ENCODE peak calls at places on chromosomes 13 and 19, in four cellular contexts. O is PC-3, R is GM23338, Z is OCI-LY7. E is an unnamed sample.
A peak's percentile ranks its signal among the peaks of the same experiment; 100 is the strongest.

GRCh38 chr19:31408460-31409124 is 59.4 kb upstream of the TSHZ3 start:
- DNase-seq in R (no peak), Z (no peak), O (peak; percentile 36), E (peak; percentile 38)

GRCh38 chr13:99746857-99747710 is 224.5 kb downstream of the ZIC5 start:
- DNase-seq in O (no peak), R (peak; percentile 77), Z (no peak), E (no peak)

GRCh38 chr19:12346896-12347295 is 13.5 kb upstream of the ZNF563 start:
- DNase-seq in R (peak; percentile 3), O (no peak), Z (peak; percentile 60), E (no peak)

GRCh38 chr19:33845498-33845897 is 48.8 kb downstream of the KCTD15 start:
- DNase-seq in Z (no peak), R (no peak), O (no peak), E (no peak)

GRCh38 chr13:68736961-68737360 is 1370.7 kb upstream of the ATXN8OS start:
- DNase-seq in O (peak; percentile 31), Z (no peak), R (no peak), E (no peak)

GRCh38 chr13:38687246-38688229 is 661 bp downstream of the FREM2 start:
- DNase-seq in O (no peak), R (peak; percentile 69), Z (no peak), E (peak; percentile 53)

GRCh38 chr13:35621989-35622388 is 145.5 kb upstream of the MAB21L1 start:
- DNase-seq in Z (no peak), R (no peak), O (peak; percentile 31), E (no peak)

GRCh38 chr13:70203661-70204229 is 95.5 kb upstream of the KLHL1 start:
- DNase-seq in R (peak; percentile 45), O (peak; percentile 26), Z (peak; percentile 59), E (no peak)

GRCh38 chr13:94878721-94879120 is 166.4 kb upstream of the SOX21 start:
- DNase-seq in O (no peak), R (no peak), Z (no peak), E (no peak)

GRCh38 chr19:861756-862528 is 2.5 kb downstream of the CFD start:
- DNase-seq in Z (peak; percentile 93), R (peak; percentile 94), O (peak; percentile 41), E (peak; percentile 57)

GRCh38 chr19:43464089-43464775 is 1.2 kb downstream of the LYPD3 start:
- DNase-seq in O (no peak), R (no peak), Z (peak; percentile 66), E (peak; percentile 83)

GRCh38 chr13:73708393-73708985 is 425.7 kb downstream of the KLF12 start:
- DNase-seq in Z (peak; percentile 61), R (peak; percentile 83), O (peak; percentile 77), E (peak; percentile 80)

GRCh38 chr19:16019691-16020448 is 56.4 kb upstream of the TPM4 start:
- DNase-seq in R (no peak), Z (no peak), O (no peak), E (no peak)

GRCh38 chr19:5612891-5613290 is 9.7 kb downstream of the SAFB2 start:
- DNase-seq in R (no peak), O (no peak), Z (no peak), E (no peak)

GRCh38 chr19:10227215-10227971 is 3.7 kb downstream of the S1PR2 start:
- DNase-seq in Z (no peak), R (peak; percentile 61), O (no peak), E (no peak)

GRCh38 chr13:35987572-35988513 is 143.3 kb downstream of the DCLK1 start:
- DNase-seq in Z (no peak), O (no peak), R (peak; percentile 63), E (no peak)

GRCh38 chr13:42876270-42876714 is 94.9 kb downstream of the FAM216B start:
- DNase-seq in R (peak; percentile 90), Z (no peak), O (no peak), E (no peak)

GRCh38 chr19:51007488-51007887 is 6.1 kb upstream of the KLK8 start:
- DNase-seq in O (no peak), Z (no peak), R (no peak), E (no peak)

GRCh38 chr13:45331981-45332830 is 8.8 kb downstream of the TPT1 start:
- DNase-seq in O (peak; percentile 76), R (no peak), Z (no peak), E (no peak)

GRCh38 chr13:25181597-25181996 is 9.5 kb upstream of the AMER2 start:
- DNase-seq in R (no peak), Z (no peak), O (no peak), E (no peak)

GRCh38 chr13:95481051-95481775 is 71.3 kb upstream of the CLDN10 start:
- DNase-seq in R (no peak), Z (no peak), O (peak; percentile 51), E (no peak)

GRCh38 chr13:113629814-113630213 is 28.2 kb downstream of the ATP4B start:
- DNase-seq in R (no peak), O (no peak), Z (no peak), E (no peak)

GRCh38 chr13:99993660-99994455 is 12.3 kb downstream of the ZIC2 start:
- DNase-seq in O (no peak), Z (no peak), R (peak; percentile 31), E (no peak)

GRCh38 chr19:42514449-42514848 is 13.8 kb downstream of the CEACAM1 start:
- DNase-seq in Z (no peak), R (no peak), O (no peak), E (no peak)

GRCh38 chr13:74570046-74570445 is 435.8 kb upstream of the KLF12 start:
- DNase-seq in R (no peak), O (no peak), Z (no peak), E (no peak)

GRCh38 chr13:33258437-33259193 is 26.9 kb downstream of the STARD13 start:
- DNase-seq in Z (no peak), O (no peak), R (no peak), E (no peak)

DNA sequence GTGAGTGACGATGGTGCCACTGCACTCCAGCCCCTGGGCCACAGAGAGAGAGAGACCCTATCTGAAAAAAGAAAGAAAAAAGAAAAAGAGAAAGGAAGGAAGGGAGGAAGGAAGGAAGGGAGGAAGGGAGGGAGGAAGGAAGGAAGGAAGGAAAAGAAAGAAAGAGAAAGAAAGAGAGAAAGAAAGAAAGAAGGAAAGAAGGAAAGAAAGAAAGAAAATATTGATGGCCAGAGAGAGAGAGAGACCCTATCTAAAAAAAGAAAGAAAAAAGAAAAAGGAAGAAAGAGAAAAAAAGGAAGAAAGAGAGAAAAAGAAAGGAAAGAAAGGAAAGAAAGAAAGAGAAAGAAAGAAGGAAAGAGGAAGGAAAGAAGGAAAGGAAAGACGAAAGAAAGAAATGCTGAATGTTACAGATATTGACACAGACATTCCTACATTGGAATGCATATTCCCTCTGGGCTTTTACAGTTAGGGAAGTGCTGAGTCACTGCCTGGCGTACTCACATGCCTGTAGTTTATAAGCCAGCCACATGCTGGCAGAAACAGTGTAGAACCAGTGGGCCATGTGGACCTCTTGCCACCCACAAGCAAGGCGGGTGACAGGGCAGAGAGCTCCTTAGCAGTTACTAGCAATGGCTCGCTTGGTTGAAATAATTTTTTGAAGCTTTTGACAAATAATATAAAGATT is 34.6 kb upstream of the SLC46A3 start:
- DNase-seq in O (peak; percentile 92), R (peak; percentile 86), Z (no peak), E (peak; percentile 79)
- TF ChIP-seq EZH2phosphoT487 in O (no peak), R (no peak), Z (no peak), E (no peak)

GRCh38 chr13:66180806-66181205 is 1049.3 kb downstream of the PCDH9 start:
- DNase-seq in O (peak; percentile 9), Z (no peak), R (no peak), E (no peak)
- TF ChIP-seq EZH2phosphoT487 in O (no peak), Z (no peak), R (no peak), E (no peak)

GRCh38 chr13:30846844-30847243 is 59.2 kb upstream of the MEDAG start:
- DNase-seq in Z (no peak), O (no peak), R (no peak), E (no peak)

GRCh38 chr13:30843548-30843947 is 62.5 kb upstream of the MEDAG start:
- DNase-seq in Z (no peak), R (no peak), O (no peak), E (no peak)

GRCh38 chr13:30844548-30845296 is 61.3 kb upstream of the MEDAG start:
- DNase-seq in Z (no peak), O (no peak), R (no peak), E (no peak)

GRCh38 chr13:30846311-30846710 is 59.8 kb upstream of the MEDAG start:
- DNase-seq in R (no peak), O (no peak), Z (no peak), E (no peak)

DNA sequence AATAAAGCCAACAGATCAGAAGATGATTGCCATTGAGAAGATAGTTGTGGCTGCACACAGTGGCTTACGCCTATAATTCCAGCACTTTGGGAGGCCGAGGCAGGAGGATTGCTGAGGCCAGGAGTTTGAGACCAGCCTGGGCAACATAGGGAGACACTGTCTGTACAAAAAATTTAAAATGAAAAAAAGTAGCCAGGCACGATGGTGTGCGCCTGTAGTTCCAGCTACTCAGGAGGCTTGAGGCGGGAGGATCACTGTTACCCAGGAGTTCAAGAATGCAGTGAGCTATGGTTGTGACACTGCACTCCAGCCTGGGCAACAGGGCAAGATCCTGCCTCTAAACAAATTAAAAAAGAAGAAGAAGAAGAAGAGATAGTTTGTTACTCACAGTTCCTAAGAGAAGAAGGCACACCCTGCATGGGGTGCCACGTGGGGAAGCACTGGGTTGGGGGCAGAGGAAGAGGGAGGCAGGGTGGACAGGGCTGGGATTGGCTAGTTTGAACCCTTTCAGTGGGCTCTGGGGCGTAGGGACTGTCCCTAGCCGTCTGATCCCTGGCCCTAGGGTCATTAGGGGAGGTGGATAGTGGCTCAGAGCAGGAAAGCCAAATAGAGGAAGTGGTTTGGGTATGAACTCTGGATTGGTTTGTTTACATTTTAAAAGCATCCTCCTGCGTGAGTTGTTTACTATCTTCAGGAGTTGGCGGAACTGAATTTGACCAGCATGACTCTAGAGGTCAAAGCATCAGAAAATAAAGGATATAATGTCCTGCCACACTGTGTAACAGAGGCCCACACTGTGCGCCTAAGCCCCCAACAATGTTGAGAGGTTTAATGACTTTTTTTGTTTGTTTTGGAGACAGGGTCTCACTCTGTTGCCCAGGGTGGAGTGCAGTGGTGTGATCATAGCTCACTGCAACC is 60.5 kb upstream of the MEDAG start:
- DNase-seq in R (no peak), O (no peak), Z (no peak), E (no peak)
- TF ChIP-seq EZH2phosphoT487 in R (no peak), O (no peak), Z (no peak), E (no peak)

GRCh38 chr13:46801831-46802230 is 4.9 kb upstream of the ESD start:
- DNase-seq in R (no peak), O (peak; percentile 20), Z (no peak), E (no peak)

GRCh38 chr13:46803586-46803985 is 6.6 kb upstream of the ESD start:
- DNase-seq in R (no peak), O (no peak), Z (no peak), E (no peak)

GRCh38 chr13:46799139-46799538 is 2.2 kb upstream of the ESD start:
- DNase-seq in O (no peak), Z (no peak), R (no peak), E (no peak)

DNA sequence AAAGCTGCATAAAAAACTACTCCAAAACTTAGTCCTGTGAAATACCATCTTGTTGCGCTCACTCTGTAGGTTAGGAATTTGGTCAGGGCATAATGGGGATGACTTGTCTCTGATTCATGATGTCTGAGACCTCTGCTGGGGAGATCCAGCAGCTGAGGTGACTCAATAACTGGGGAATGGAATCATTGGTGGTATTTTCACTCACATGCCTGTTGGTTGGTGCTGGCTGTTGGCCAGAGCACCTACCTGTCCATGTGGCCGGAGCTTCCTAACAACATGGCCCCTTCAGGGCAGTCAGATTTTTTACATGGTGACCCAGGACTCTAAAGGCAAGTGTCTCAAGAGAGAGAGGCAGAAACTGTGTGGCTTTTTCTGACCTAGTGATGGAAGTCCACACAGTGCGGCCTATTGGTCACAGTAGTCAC is 7.4 kb upstream of the ESD start:
- DNase-seq in R (no peak), O (peak; percentile 91), Z (no peak), E (no peak)
- TF ChIP-seq EZH2phosphoT487 in R (no peak), O (no peak), Z (no peak), E (no peak)

GRCh38 chr19:3115916-3116602 is 19.8 kb upstream of the GNA15 start:
- DNase-seq in O (no peak), R (peak; percentile 67), Z (no peak), E (no peak)
- TF ChIP-seq EZH2phosphoT487 in O (no peak), R (no peak), Z (no peak), E (no peak)

E was measured in hepatocyte.